ENCODE peak calls at places on chromosomes 16 and 17, in seven cellular contexts. One of them, this sample, is unnamed.

GRCh38 chr16:15775209-15775608 is 81.6 kb downstream of the MYH11 start:
- DNase-seq in HL-60: no peak
- DNase-seq in breast epithelium: no peak
- DNase-seq in suprapubic skin: no peak
- DNase-seq in transverse colon: no peak
- DNase-seq in K562: no peak
- DNase-seq in GM12878: peak
- DNase-seq in this sample: no peak

GRCh38 chr16:50267651-50268050 is 1.3 kb downstream of the ADCY7 start:
- DNase-seq in HL-60: no peak
- DNase-seq in breast epithelium: no peak
- DNase-seq in suprapubic skin: no peak
- DNase-seq in transverse colon: no peak
- DNase-seq in K562: no peak
- DNase-seq in GM12878: no peak
- DNase-seq in this sample: no peak

GRCh38 chr17:6752068-6752909 is 3.6 kb upstream of the XAF1 start:
- DNase-seq in HL-60: peak
- DNase-seq in breast epithelium: no peak
- DNase-seq in suprapubic skin: no peak
- DNase-seq in transverse colon: peak
- DNase-seq in K562: no peak
- DNase-seq in GM12878: no peak
- DNase-seq in this sample: no peak

GRCh38 chr17:79557724-79558572 is 52.9 kb downstream of the RBFOX3 start:
- DNase-seq in HL-60: no peak
- DNase-seq in breast epithelium: no peak
- DNase-seq in suprapubic skin: no peak
- DNase-seq in transverse colon: no peak
- DNase-seq in K562: no peak
- DNase-seq in GM12878: no peak
- DNase-seq in this sample: no peak

GRCh38 chr17:7046127-7046724 is 2.3 kb upstream of the SLC16A11 start:
- DNase-seq in HL-60: no peak
- DNase-seq in breast epithelium: peak
- DNase-seq in suprapubic skin: peak
- DNase-seq in transverse colon: peak
- DNase-seq in K562: no peak
- DNase-seq in GM12878: no peak
- DNase-seq in this sample: peak

GRCh38 chr16:19005561-19006445 is 22.1 kb downstream of the TMC7 start:
- DNase-seq in HL-60: no peak
- DNase-seq in breast epithelium: no peak
- DNase-seq in suprapubic skin: no peak
- DNase-seq in transverse colon: peak
- DNase-seq in K562: no peak
- DNase-seq in GM12878: no peak
- DNase-seq in this sample: peak

GRCh38 chr16:51056331-51056730 is 94.7 kb downstream of the SALL1 start:
- DNase-seq in HL-60: no peak
- DNase-seq in breast epithelium: no peak
- DNase-seq in suprapubic skin: no peak
- DNase-seq in transverse colon: no peak
- DNase-seq in K562: no peak
- DNase-seq in GM12878: no peak
- DNase-seq in this sample: no peak

GRCh38 chr17:54194268-54194667 is 371.5 kb downstream of the KIF2B start:
- DNase-seq in HL-60: no peak
- DNase-seq in breast epithelium: no peak
- DNase-seq in suprapubic skin: no peak
- DNase-seq in transverse colon: no peak
- DNase-seq in K562: no peak
- DNase-seq in GM12878: no peak
- DNase-seq in this sample: no peak

GRCh38 chr17:62653002-62653830 is 25.7 kb downstream of the MRC2 start:
- DNase-seq in HL-60: peak
- DNase-seq in breast epithelium: no peak
- DNase-seq in suprapubic skin: peak
- DNase-seq in transverse colon: peak
- DNase-seq in K562: peak
- DNase-seq in GM12878: peak
- DNase-seq in this sample: peak

GRCh38 chr17:2954898-2955445 is 108.4 kb downstream of the OR1D5 start:
- DNase-seq in HL-60: no peak
- DNase-seq in breast epithelium: no peak
- DNase-seq in suprapubic skin: peak
- DNase-seq in transverse colon: no peak
- DNase-seq in K562: no peak
- DNase-seq in GM12878: no peak
- DNase-seq in this sample: peak
- TF ChIP-seq POLR2AphosphoS5 in HL-60: no peak
- TF ChIP-seq POLR2AphosphoS5 in breast epithelium: no peak
- TF ChIP-seq POLR2AphosphoS5 in suprapubic skin: peak
- TF ChIP-seq POLR2AphosphoS5 in transverse colon: no peak
- TF ChIP-seq POLR2AphosphoS5 in K562: no peak
- TF ChIP-seq POLR2AphosphoS5 in GM12878: no peak
- TF ChIP-seq POLR2AphosphoS5 in this sample: no peak

GRCh38 chr16:1184980-1185379 is 32.1 kb downstream of the CACNA1H start:
- DNase-seq in HL-60: no peak
- DNase-seq in breast epithelium: no peak
- DNase-seq in suprapubic skin: no peak
- DNase-seq in transverse colon: no peak
- DNase-seq in K562: no peak
- DNase-seq in GM12878: no peak
- DNase-seq in this sample: no peak

GRCh38 chr16:1184156-1184868 is 31.4 kb downstream of the CACNA1H start:
- DNase-seq in HL-60: no peak
- DNase-seq in breast epithelium: no peak
- DNase-seq in suprapubic skin: no peak
- DNase-seq in transverse colon: peak
- DNase-seq in K562: no peak
- DNase-seq in GM12878: no peak
- DNase-seq in this sample: no peak

GRCh38 chr16:1181715-1182671 is 29.1 kb downstream of the CACNA1H start:
- DNase-seq in HL-60: no peak
- DNase-seq in breast epithelium: peak
- DNase-seq in suprapubic skin: no peak
- DNase-seq in transverse colon: peak
- DNase-seq in K562: no peak
- DNase-seq in GM12878: no peak
- DNase-seq in this sample: peak

GRCh38 chr16:1180772-1181714 is 28.1 kb downstream of the CACNA1H start:
- DNase-seq in HL-60: no peak
- DNase-seq in breast epithelium: no peak
- DNase-seq in suprapubic skin: no peak
- DNase-seq in transverse colon: no peak
- DNase-seq in K562: no peak
- DNase-seq in GM12878: no peak
- DNase-seq in this sample: no peak

DNA sequence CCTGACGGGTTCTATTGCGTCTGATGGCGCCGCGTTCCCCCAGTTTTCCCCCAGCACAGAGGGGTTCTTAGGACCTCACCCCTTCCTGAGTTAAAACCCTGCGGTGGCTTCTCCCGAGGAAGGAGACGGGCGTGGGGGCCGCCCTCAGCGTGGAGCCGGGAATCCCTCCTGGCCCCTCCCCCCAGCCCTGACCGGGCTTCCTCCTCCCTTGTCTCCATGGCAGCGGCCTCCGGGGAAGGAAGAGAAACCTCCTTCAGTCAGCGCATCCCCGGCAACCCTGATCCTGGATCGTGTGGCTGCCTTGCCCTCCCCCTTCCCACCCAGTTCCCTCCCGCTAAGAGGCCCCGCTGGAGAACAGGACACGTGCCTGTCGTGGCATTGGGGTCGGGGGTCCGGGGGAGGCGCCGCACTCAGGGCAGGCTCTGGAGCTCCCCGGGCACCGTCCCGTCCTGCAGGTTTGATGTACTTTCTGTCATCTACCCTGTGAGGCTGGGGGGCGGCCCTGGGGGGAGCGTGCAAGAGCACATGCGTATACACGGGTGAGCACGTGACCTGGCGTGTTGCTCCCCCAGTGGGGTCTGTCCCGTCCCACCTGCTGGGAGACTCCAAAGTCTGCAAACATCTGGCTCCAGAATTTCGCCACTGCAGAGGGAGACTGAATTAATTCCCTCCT is 30.5 kb downstream of the CACNA1H start:
- DNase-seq in HL-60: no peak
- DNase-seq in breast epithelium: no peak
- DNase-seq in suprapubic skin: no peak
- DNase-seq in transverse colon: peak
- DNase-seq in K562: no peak
- DNase-seq in GM12878: no peak
- DNase-seq in this sample: no peak
- TF ChIP-seq POLR2AphosphoS5 in HL-60: no peak
- TF ChIP-seq POLR2AphosphoS5 in breast epithelium: no peak
- TF ChIP-seq POLR2AphosphoS5 in suprapubic skin: no peak
- TF ChIP-seq POLR2AphosphoS5 in transverse colon: no peak
- TF ChIP-seq POLR2AphosphoS5 in K562: no peak
- TF ChIP-seq POLR2AphosphoS5 in GM12878: no peak
- TF ChIP-seq POLR2AphosphoS5 in this sample: no peak

GRCh38 chr16:24118126-24118821 is 137.9 kb upstream of the CACNG3 start:
- DNase-seq in HL-60: no peak
- DNase-seq in breast epithelium: no peak
- DNase-seq in suprapubic skin: no peak
- DNase-seq in transverse colon: no peak
- DNase-seq in K562: no peak
- DNase-seq in GM12878: no peak
- DNase-seq in this sample: no peak
- TF ChIP-seq POLR2AphosphoS5 in HL-60: no peak
- TF ChIP-seq POLR2AphosphoS5 in breast epithelium: no peak
- TF ChIP-seq POLR2AphosphoS5 in suprapubic skin: no peak
- TF ChIP-seq POLR2AphosphoS5 in transverse colon: no peak
- TF ChIP-seq POLR2AphosphoS5 in K562: no peak
- TF ChIP-seq POLR2AphosphoS5 in GM12878: no peak
- TF ChIP-seq POLR2AphosphoS5 in this sample: no peak

GRCh38 chr17:14019186-14019956 is 49.9 kb upstream of the COX10 start:
- DNase-seq in HL-60: no peak
- DNase-seq in breast epithelium: no peak
- DNase-seq in suprapubic skin: no peak
- DNase-seq in transverse colon: no peak
- DNase-seq in K562: peak
- DNase-seq in GM12878: no peak
- DNase-seq in this sample: no peak
- TF ChIP-seq POLR2AphosphoS5 in HL-60: no peak
- TF ChIP-seq POLR2AphosphoS5 in breast epithelium: no peak
- TF ChIP-seq POLR2AphosphoS5 in suprapubic skin: no peak
- TF ChIP-seq POLR2AphosphoS5 in transverse colon: no peak
- TF ChIP-seq POLR2AphosphoS5 in K562: no peak
- TF ChIP-seq POLR2AphosphoS5 in GM12878: no peak
- TF ChIP-seq POLR2AphosphoS5 in this sample: no peak

DNA sequence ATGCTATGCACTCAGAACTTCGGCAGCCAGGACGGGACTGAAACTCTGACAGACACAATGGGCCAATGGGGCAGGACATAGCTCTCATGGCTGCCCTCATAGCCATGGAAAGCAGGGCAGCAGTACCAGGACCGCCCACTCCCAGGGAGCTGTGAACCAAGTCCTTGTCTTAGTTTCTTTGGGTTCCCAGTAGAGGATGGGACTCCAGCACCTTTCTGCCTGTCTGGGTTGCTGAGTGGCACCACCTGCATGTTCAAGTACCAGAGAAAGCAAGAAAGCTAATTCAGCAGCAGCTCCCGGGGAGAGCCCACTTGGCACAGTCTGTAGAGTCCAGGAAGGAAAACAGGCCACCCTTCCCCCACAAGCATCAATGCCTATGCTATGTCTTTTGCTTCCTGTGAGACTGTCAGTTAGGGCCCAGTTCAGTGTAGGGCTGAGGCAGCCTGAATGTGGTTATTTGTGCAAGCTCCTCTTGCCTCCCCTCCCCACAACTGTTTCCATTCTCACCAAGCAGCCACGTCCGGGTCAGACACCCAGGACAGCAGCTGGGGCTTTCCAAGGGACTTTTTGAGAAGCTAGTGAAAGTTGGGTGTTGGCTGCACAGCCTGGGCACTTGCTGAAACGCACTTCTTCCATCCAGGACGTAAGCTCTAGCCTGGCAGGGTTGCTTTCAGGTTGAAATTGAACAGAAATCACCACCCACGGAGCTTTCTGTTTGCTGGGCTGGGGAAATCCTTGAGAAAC is 7.8 kb downstream of the SUPT4H1 start:
- DNase-seq in HL-60: peak
- DNase-seq in breast epithelium: no peak
- DNase-seq in suprapubic skin: no peak
- DNase-seq in transverse colon: peak
- DNase-seq in K562: no peak
- DNase-seq in GM12878: peak
- DNase-seq in this sample: peak
- TF ChIP-seq POLR2AphosphoS5 in HL-60: peak
- TF ChIP-seq POLR2AphosphoS5 in breast epithelium: no peak
- TF ChIP-seq POLR2AphosphoS5 in suprapubic skin: no peak
- TF ChIP-seq POLR2AphosphoS5 in transverse colon: no peak
- TF ChIP-seq POLR2AphosphoS5 in K562: no peak
- TF ChIP-seq POLR2AphosphoS5 in GM12878: peak
- TF ChIP-seq POLR2AphosphoS5 in this sample: no peak